ENCODE peak calls at places on chromosomes 2 and 18, in eight cellular contexts. H is H54; A is HEK293T; J is stimulated activated CD8-positive, alpha-beta memory T cell treated with anti-CD3 and anti-CD28 coated beads, Interleukin-2, amount 100 ng/mL, for 1 hour; M is GDM1; F is activated effector memory CD4-positive, alpha-beta T cell treated with Interleukin-2 at 50 U/mL for 16 hours; O is effector memory CD8-positive, alpha-beta T cell; E is T-helper 2 cell. N is an unnamed sample.

GRCh38 chr2:157747695-157748370 is 119.2 kb upstream of the ACVR1C start:
- DNase-seq in H (no peak), F (no peak), A (no peak), E (peak; percentile 71), J (no peak), M (no peak), O (no peak), N (no peak)

GRCh38 chr2:121992700-121993099 is 237.2 kb downstream of the TSN start:
- DNase-seq in H (no peak), J (no peak), F (no peak), E (no peak), A (no peak), O (no peak), M (no peak), N (no peak)

GRCh38 chr2:111705206-111705605 is 178.8 kb downstream of the ANAPC1 start:
- DNase-seq in A (no peak), H (no peak), J (no peak), E (no peak), M (no peak), O (no peak), F (no peak), N (no peak)

GRCh38 chr18:22977847-22978701 is 44.9 kb downstream of the RBBP8 start:
- DNase-seq in A (no peak), E (peak; percentile 71), H (peak; percentile 26), J (no peak), O (no peak), M (no peak), F (no peak), N (no peak)

GRCh38 chr2:102391530-102391929 is 31.4 kb upstream of the IL18RAP start:
- DNase-seq in M (no peak), E (peak; percentile 73), J (no peak), F (no peak), A (no peak), O (peak; percentile 26), H (no peak), N (no peak)

GRCh38 chr2:25639131-25639530 is 34.2 kb downstream of the DTNB start:
- DNase-seq in H (no peak), F (no peak), M (no peak), O (no peak), A (no peak), J (no peak), E (no peak), N (no peak)

GRCh38 chr2:187078297-187078696 is 229.3 kb upstream of the ZSWIM2 start:
- DNase-seq in M (no peak), H (no peak), J (no peak), E (no peak), F (no peak), A (no peak), O (no peak), N (no peak)

GRCh38 chr2:164014068-164014577 is 278.3 kb upstream of the FIGN start:
- DNase-seq in H (no peak), O (no peak), E (no peak), F (no peak), A (no peak), J (no peak), M (no peak), N (no peak)

GRCh38 chr2:17658251-17658843 is 95.3 kb downstream of the SMC6 start:
- DNase-seq in O (no peak), F (no peak), J (no peak), E (peak; percentile 56), A (no peak), M (no peak), H (no peak), N (no peak)

GRCh38 chr18:37383036-37383788 is 182.4 kb downstream of the CELF4 start:
- DNase-seq in J (no peak), F (no peak), H (no peak), O (no peak), A (no peak), E (no peak), M (no peak), N (no peak)

GRCh38 chr2:220162320-220162719 is 534.9 kb downstream of the SLC4A3 start:
- DNase-seq in M (no peak), F (no peak), A (no peak), H (no peak), J (no peak), E (no peak), O (no peak), N (no peak)

GRCh38 chr2:2033691-2034090 is 289.4 kb upstream of the PXDN start:
- DNase-seq in F (no peak), H (no peak), E (no peak), O (no peak), J (no peak), A (no peak), M (no peak), N (no peak)

GRCh38 chr2:64023485-64024258 is 4.4 kb upstream of the VPS54 start:
- DNase-seq in H (no peak), O (no peak), J (no peak), M (no peak), F (no peak), E (peak; percentile 35), A (peak; percentile 10), N (no peak)

GRCh38 chr2:54859997-54860701 is 136.7 kb downstream of the EML6 start:
- DNase-seq in F (no peak), J (no peak), H (peak; percentile 56), M (no peak), O (no peak), A (no peak), E (no peak), N (no peak)

GRCh38 chr2:240966906-240967680 is 31.3 kb upstream of the SNED1 start:
- DNase-seq in O (no peak), E (no peak), A (no peak), J (no peak), H (no peak), F (no peak), M (no peak), N (no peak)

GRCh38 chr18:8703181-8703638 is 2.1 kb upstream of the MTCL1 start:
- DNase-seq in A (no peak), M (no peak), J (no peak), O (no peak), H (no peak), E (no peak), F (no peak), N (no peak)

GRCh38 chr2:97950329-97951154 is 45.2 kb downstream of the TMEM131 start:
- DNase-seq in J (no peak), E (no peak), O (no peak), A (no peak), F (no peak), H (peak; percentile 17), M (no peak), N (no peak)

GRCh38 chr2:212538156-212539144 is at the start of gene ERBB4:
- DNase-seq in O (no peak), M (no peak), E (no peak), H (peak; percentile 25), A (peak; percentile 12), F (no peak), J (no peak), N (peak; percentile 68)

GRCh38 chr18:79964330-79965118 is at the start of gene HSBP1L1:
- DNase-seq in A (peak; percentile 49), J (peak; percentile 24), O (peak; percentile 59), M (no peak), F (peak; percentile 51), E (peak; percentile 73), H (no peak), N (peak; percentile 37)

GRCh38 chr2:88054300-88055048 is 1.1 kb downstream of the KRCC1 start:
- DNase-seq in J (no peak), A (no peak), M (no peak), E (peak; percentile 30), H (no peak), F (no peak), O (no peak), N (no peak)

GRCh38 chr18:65498605-65499004 is 252.2 kb upstream of the CDH7 start:
- DNase-seq in O (no peak), M (no peak), E (no peak), H (no peak), J (no peak), A (no peak), F (no peak), N (no peak)

GRCh38 chr18:36155960-36156757 is 26.5 kb downstream of the ELP2 start:
- DNase-seq in A (no peak), O (no peak), E (no peak), J (no peak), H (no peak), M (no peak), F (no peak), N (no peak)

GRCh38 chr18:31162419-31162793 is 250 bp downstream of the DSC1 start:
- DNase-seq in H (no peak), E (no peak), O (no peak), F (no peak), M (no peak), J (no peak), A (no peak), N (no peak)

N was measured in C1 segment of cervical spinal cord.